ENCODE peak calls at places on chromosomes 13 and 19, in six cellular contexts. One of them, this sample, is unnamed. For H3K4me1, the result is how much of the 10 kb centered on the place peaks cover.

GRCh38 chr19:58549664-58550361 is 5.1 kb downstream of the CHMP2A start:
- DNase-seq in right atrium auricular region: no peak
- DNase-seq in A549: no peak
- DNase-seq in neuronal stem cell: no peak
- DNase-seq in heart left ventricle: no peak
- DNase-seq in IMR-90: no peak
- DNase-seq in this sample: no peak

GRCh38 chr13:36841411-36841810 is 22.4 kb downstream of the RFXAP start:
- DNase-seq in right atrium auricular region: no peak
- DNase-seq in A549: no peak
- DNase-seq in neuronal stem cell: no peak
- DNase-seq in heart left ventricle: no peak
- DNase-seq in IMR-90: no peak
- DNase-seq in this sample: no peak

GRCh38 chr19:9885077-9885552 is 50.0 kb downstream of the PIN1 start:
- DNase-seq in right atrium auricular region: no peak
- DNase-seq in A549: no peak
- DNase-seq in neuronal stem cell: no peak
- DNase-seq in heart left ventricle: peak
- DNase-seq in IMR-90: peak
- DNase-seq in this sample: peak

GRCh38 chr19:42343344-42344110 is 18.1 kb downstream of the MEGF8 start:
- DNase-seq in right atrium auricular region: no peak
- DNase-seq in A549: no peak
- DNase-seq in neuronal stem cell: no peak
- DNase-seq in heart left ventricle: no peak
- DNase-seq in IMR-90: no peak
- DNase-seq in this sample: no peak

GRCh38 chr13:41459754-41460111 is 2.4 kb downstream of the RGCC start:
- DNase-seq in right atrium auricular region: no peak
- DNase-seq in A549: no peak
- DNase-seq in neuronal stem cell: no peak
- DNase-seq in heart left ventricle: no peak
- DNase-seq in IMR-90: no peak
- DNase-seq in this sample: no peak

GRCh38 chr19:28578208-28578607 is 634.7 kb downstream of the UQCRFS1 start:
- DNase-seq in right atrium auricular region: no peak
- DNase-seq in A549: no peak
- DNase-seq in neuronal stem cell: no peak
- DNase-seq in heart left ventricle: no peak
- DNase-seq in IMR-90: no peak
- DNase-seq in this sample: no peak

GRCh38 chr19:19997656-19998268 is 41.5 kb downstream of the ZNF682 start:
- DNase-seq in right atrium auricular region: no peak
- DNase-seq in A549: no peak
- DNase-seq in neuronal stem cell: no peak
- DNase-seq in heart left ventricle: peak
- DNase-seq in IMR-90: no peak
- DNase-seq in this sample: no peak

GRCh38 chr13:58597552-58597951 is 966.0 kb downstream of the PCDH17 start:
- DNase-seq in right atrium auricular region: no peak
- DNase-seq in A549: no peak
- DNase-seq in neuronal stem cell: no peak
- DNase-seq in heart left ventricle: no peak
- DNase-seq in IMR-90: no peak
- DNase-seq in this sample: no peak

GRCh38 chr13:44158741-44159632 is 214.6 kb upstream of the SERP2 start:
- DNase-seq in right atrium auricular region: no peak
- DNase-seq in A549: no peak
- DNase-seq in neuronal stem cell: no peak
- DNase-seq in heart left ventricle: no peak
- DNase-seq in IMR-90: no peak
- DNase-seq in this sample: no peak

DNA sequence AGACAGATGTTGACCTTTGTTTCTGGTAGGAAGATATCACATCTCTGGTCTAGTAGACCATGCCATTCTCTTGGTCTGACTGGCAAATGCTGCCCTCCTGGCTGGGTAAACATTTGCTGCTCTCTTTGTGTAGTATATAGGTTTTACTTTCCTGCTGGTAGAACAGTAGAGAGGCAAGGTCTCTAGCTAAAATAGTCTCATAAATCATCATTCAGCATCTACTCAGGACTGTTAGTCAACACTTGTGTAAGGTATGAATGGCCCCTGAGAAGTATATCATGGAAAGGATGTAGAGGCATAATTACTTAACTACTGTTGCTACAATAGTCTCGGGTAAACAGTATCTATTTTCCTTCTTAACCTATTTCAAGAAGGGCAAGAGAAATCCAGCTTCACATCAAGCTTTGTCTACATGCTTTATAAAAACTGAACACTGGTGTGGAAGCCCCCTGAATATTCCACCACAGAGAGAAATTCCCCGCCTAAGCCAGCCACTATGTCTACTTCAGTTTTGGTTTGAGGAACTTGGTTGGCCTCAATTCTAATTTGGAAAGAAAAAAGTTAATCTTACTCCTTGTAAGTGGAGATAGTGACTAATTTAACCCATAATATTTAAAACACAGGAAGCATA is 18.4 kb upstream of the MYCBP2 start:
- DNase-seq in right atrium auricular region: no peak
- DNase-seq in A549: no peak
- DNase-seq in neuronal stem cell: no peak
- DNase-seq in heart left ventricle: no peak
- DNase-seq in IMR-90: no peak
- DNase-seq in this sample: no peak
- H3K27ac ChIP-seq in right atrium auricular region: no peak
- H3K27ac ChIP-seq in A549: no peak
- H3K27ac ChIP-seq in neuronal stem cell: no peak
- H3K27ac ChIP-seq in heart left ventricle: no peak
- H3K27ac ChIP-seq in IMR-90: no peak
- H3K27ac ChIP-seq in this sample: no peak

GRCh38 chr13:99261040-99261439 is 2.9 kb upstream of the GPR18 start:
- DNase-seq in right atrium auricular region: no peak
- DNase-seq in A549: no peak
- DNase-seq in neuronal stem cell: no peak
- DNase-seq in heart left ventricle: no peak
- DNase-seq in IMR-90: no peak
- DNase-seq in this sample: no peak
- H3K4me1 ChIP-seq in right atrium auricular region: under half
- H3K4me1 ChIP-seq in A549: under half
- H3K4me1 ChIP-seq in neuronal stem cell: under half
- H3K4me1 ChIP-seq in heart left ventricle: under half
- H3K4me1 ChIP-seq in IMR-90: under half
- H3K4me1 ChIP-seq in this sample: under half

DNA sequence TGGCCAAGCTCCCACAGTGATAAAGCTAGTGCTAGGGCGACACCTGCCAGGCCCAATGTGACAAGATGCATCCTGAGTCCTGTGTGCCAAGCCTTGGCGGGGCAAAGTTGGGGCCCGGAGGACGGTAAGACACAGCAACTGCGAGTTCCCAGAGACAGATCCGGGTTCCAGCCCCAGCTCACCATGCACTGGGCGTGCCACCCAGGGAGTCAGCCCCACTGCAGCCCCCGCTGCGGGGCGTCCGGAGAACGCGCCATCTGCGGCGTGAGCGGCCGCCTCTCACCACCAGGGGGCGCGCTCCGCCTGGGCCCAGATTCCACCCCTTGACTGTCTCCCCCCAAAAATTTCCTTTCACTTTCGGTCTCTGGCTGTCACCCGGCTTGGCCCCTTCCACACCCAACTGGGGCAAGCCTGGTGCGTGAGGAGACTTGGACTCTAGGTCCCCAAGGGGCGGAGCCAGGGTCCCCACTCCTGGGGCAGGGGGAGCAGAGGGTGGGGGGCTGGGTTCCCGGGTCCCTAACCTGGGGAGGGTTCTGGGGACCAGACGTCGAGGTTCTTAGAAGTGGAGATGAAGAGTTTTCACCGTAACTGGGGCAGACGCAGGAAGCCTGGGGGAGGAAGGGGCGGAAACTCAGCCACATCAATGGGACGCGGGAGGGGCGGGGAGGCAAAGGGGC is at the start of gene FLT3LG:
- DNase-seq in right atrium auricular region: peak
- DNase-seq in A549: peak
- DNase-seq in neuronal stem cell: no peak
- DNase-seq in heart left ventricle: peak
- DNase-seq in IMR-90: peak
- DNase-seq in this sample: peak
- H3K27ac ChIP-seq in right atrium auricular region: peak
- H3K27ac ChIP-seq in A549: peak
- H3K27ac ChIP-seq in neuronal stem cell: no peak
- H3K27ac ChIP-seq in heart left ventricle: peak
- H3K27ac ChIP-seq in IMR-90: peak
- H3K27ac ChIP-seq in this sample: no peak

DNA sequence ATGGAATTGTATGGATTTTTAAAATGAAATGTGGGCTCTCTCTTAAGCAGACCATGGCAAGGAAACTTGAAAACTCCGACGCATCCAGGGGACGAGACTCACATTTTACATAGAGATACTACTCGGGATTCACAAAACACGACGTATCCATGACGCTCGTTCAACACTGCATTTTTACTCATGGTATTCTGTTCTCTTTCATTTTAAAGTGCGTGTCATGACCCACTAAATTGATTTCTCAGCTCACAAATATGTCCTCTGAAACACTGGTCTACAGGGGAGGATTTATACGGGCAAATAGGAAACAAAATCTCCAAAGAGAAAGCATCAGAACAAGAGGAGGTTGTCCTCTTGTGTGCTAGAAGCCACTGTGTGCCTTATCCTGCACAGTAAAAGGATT is 523.5 kb downstream of the MYO16 start:
- DNase-seq in right atrium auricular region: no peak
- DNase-seq in A549: no peak
- DNase-seq in neuronal stem cell: no peak
- DNase-seq in heart left ventricle: no peak
- DNase-seq in IMR-90: no peak
- DNase-seq in this sample: no peak
- H3K4me1 ChIP-seq in right atrium auricular region: under half
- H3K4me1 ChIP-seq in A549: half or more
- H3K4me1 ChIP-seq in neuronal stem cell: under half
- H3K4me1 ChIP-seq in heart left ventricle: under half
- H3K4me1 ChIP-seq in IMR-90: under half
- H3K4me1 ChIP-seq in this sample: under half